ENCODE peak calls at places on chromosomes 11 and 22, in nine cellular contexts. L, O, W, S, K, N, G, B and Z are unnamed samples.

GRCh38 chr11:47148903-47149535 is 27.7 kb downstream of the ARFGAP2 start:
- DNase-seq in L (no peak), O (no peak), W (no peak), S (no peak), K (no peak), N (no peak), G (no peak), B (no peak), Z (no peak)

GRCh38 chr11:74783241-74783871 is 34.7 kb downstream of the RNF169 start:
- DNase-seq in L (no peak), O (peak; percentile 6), W (no peak), S (no peak), K (no peak), N (no peak), G (no peak), B (no peak), Z (no peak)

GRCh38 chr22:17853066-17853465 is 78.8 kb upstream of the BID start:
- DNase-seq in L (no peak), O (no peak), W (no peak), S (no peak), K (no peak), N (no peak), G (no peak), B (no peak), Z (no peak)

GRCh38 chr11:133078591-133079179 is 453.6 kb downstream of the OPCML start:
- DNase-seq in L (no peak), O (peak; percentile 9), W (no peak), S (peak; percentile 30), K (no peak), N (no peak), G (no peak), B (no peak), Z (peak; percentile 73)

GRCh38 chr11:102267602-102268001 is 49.7 kb upstream of the BIRC3 start:
- DNase-seq in L (no peak), O (no peak), W (no peak), S (no peak), K (no peak), N (no peak), G (no peak), B (no peak), Z (peak; percentile 49)

GRCh38 chr11:19605500-19606371 is 106.9 kb upstream of the NAV2 start:
- DNase-seq in L (no peak), O (peak; percentile 77), W (no peak), S (no peak), K (no peak), N (no peak), G (no peak), B (no peak), Z (no peak)

GRCh38 chr11:27234043-27234668 is 128.9 kb downstream of the CCDC34 start:
- DNase-seq in L (no peak), O (peak; percentile 84), W (no peak), S (no peak), K (no peak), N (no peak), G (no peak), B (no peak), Z (peak; percentile 72)

GRCh38 chr11:14189874-14190273 is 169.1 kb downstream of the RRAS2 start:
- DNase-seq in L (no peak), O (peak; percentile 63), W (no peak), S (no peak), K (peak; percentile 11), N (no peak), G (no peak), B (no peak), Z (no peak)

GRCh38 chr22:39081557-39081956 is 4.5 kb downstream of the APOBEC3G start:
- DNase-seq in L (no peak), O (no peak), W (no peak), S (no peak), K (no peak), N (no peak), G (no peak), B (no peak), Z (no peak)